ENCODE peak calls at places on chromosomes 4 and X, in ten cellular contexts. P is sigmoid colon, U is left lung, T is K562, Y is suprapubic skin, K is fibroblast of lung, W is tibial nerve, V is endodermal cell, A is left ventricle myocardium inferior, C is GM23338. H is an unnamed sample. For H3K4me1, the result is how much of the 10 kb centered on the place peaks cover.

GRCh38 chr4:138494931-138495330 is 252.8 kb upstream of the SLC7A11 start:
- DNase-seq in P (no peak), U (no peak), T (no peak), Y (no peak), K (peak), W (no peak), V (peak), A (no peak), C (peak), H (no peak)

GRCh38 chr4:48755287-48755686 is 24.8 kb downstream of the FRYL start:
- DNase-seq in P (no peak), U (no peak), T (no peak), Y (no peak), K (no peak), W (no peak), V (no peak), A (no peak), C (no peak), H (no peak)

GRCh38 chrX:154019061-154019621 is 561 bp downstream of the IRAK1 start:
- DNase-seq in P (no peak), U (no peak), T (peak), Y (no peak), K (no peak), W (no peak), V (no peak), A (no peak), C (peak), H (no peak)

GRCh38 chr4:173046818-173047217 is 121.8 kb upstream of the GALNT7 start:
- DNase-seq in P (no peak), U (no peak), T (no peak), Y (no peak), K (peak), W (no peak), V (no peak), A (no peak), C (no peak), H (no peak)

GRCh38 chr4:89894654-89895652 is at the start of gene MMRN1:
- DNase-seq in P (no peak), U (no peak), T (no peak), Y (no peak), K (no peak), W (no peak), V (peak), A (no peak), C (no peak), H (no peak)

GRCh38 chr4:147658501-147658900 is 25.5 kb downstream of the PRMT9 start:
- DNase-seq in P (no peak), U (no peak), T (no peak), Y (no peak), K (no peak), W (no peak), V (no peak), A (no peak), C (no peak), H (no peak)

GRCh38 chrX:72142931-72143709 is 11.4 kb upstream of the RTL5 start:
- DNase-seq in P (no peak), U (no peak), T (no peak), Y (no peak), K (no peak), W (no peak), V (no peak), A (no peak), C (no peak), H (no peak)

GRCh38 chrX:134551365-134552095 is 91.6 kb downstream of the HPRT1 start:
- DNase-seq in P (no peak), U (no peak), T (no peak), Y (no peak), K (peak), W (no peak), V (no peak), A (no peak), C (no peak), H (no peak)

GRCh38 chr4:96448315-96448872 is 608.5 kb downstream of the PDHA2 start:
- DNase-seq in P (no peak), U (no peak), T (no peak), Y (no peak), K (no peak), W (no peak), V (no peak), A (no peak), C (no peak), H (no peak)

GRCh38 chr4:49000806-49001205 is 14.7 kb downstream of the CWH43 start:
- DNase-seq in P (no peak), U (no peak), T (no peak), Y (no peak), K (no peak), W (no peak), V (no peak), A (no peak), C (no peak), H (no peak)

GRCh38 chr4:102799816-102800215 is 27.5 kb downstream of the UBE2D3 start:
- DNase-seq in P (no peak), U (no peak), T (no peak), Y (no peak), K (no peak), W (no peak), V (no peak), A (no peak), C (no peak), H (no peak)

GRCh38 chr4:76187152-76187551 is 26.5 kb downstream of the SCARB2 start:
- DNase-seq in P (no peak), U (no peak), T (no peak), Y (no peak), K (no peak), W (no peak), V (no peak), A (no peak), C (no peak), H (no peak)

GRCh38 chrX:23844502-23845138 is 61.6 kb downstream of the SAT1 start:
- DNase-seq in P (no peak), U (no peak), T (peak), Y (no peak), K (peak), W (peak), V (no peak), A (no peak), C (no peak), H (no peak)

GRCh38 chr4:82706349-82707000 is 92.1 kb downstream of the SCD5 start:
- DNase-seq in P (no peak), U (no peak), T (no peak), Y (no peak), K (peak), W (no peak), V (peak), A (no peak), C (no peak), H (no peak)

GRCh38 chr4:109708435-109708834 is 5.2 kb upstream of the CASP6 start:
- DNase-seq in P (no peak), U (no peak), T (no peak), Y (no peak), K (no peak), W (no peak), V (no peak), A (no peak), C (no peak), H (no peak)

GRCh38 chr4:145217339-145217738 is 37.0 kb upstream of the OTUD4 start:
- DNase-seq in P (no peak), U (no peak), T (no peak), Y (no peak), K (no peak), W (no peak), V (no peak), A (no peak), C (peak), H (no peak)

GRCh38 chr4:294732-295131 is 10.5 kb downstream of the ZNF732 start:
- DNase-seq in P (no peak), U (no peak), T (no peak), Y (no peak), K (no peak), W (no peak), V (no peak), A (no peak), C (no peak), H (no peak)

GRCh38 chrX:10828640-10829039 is 208.3 kb upstream of the MID1 start:
- DNase-seq in P (no peak), U (no peak), T (no peak), Y (no peak), K (no peak), W (no peak), V (no peak), A (no peak), C (no peak), H (no peak)

GRCh38 chr4:16967722-16968121 is 69.3 kb upstream of the LDB2 start:
- DNase-seq in P (peak), U (no peak), T (no peak), Y (peak), K (peak), W (peak), V (no peak), A (peak), C (no peak), H (no peak)

GRCh38 chr4:10183462-10183861 is 66.9 kb upstream of the WDR1 start:
- DNase-seq in P (no peak), U (no peak), T (no peak), Y (no peak), K (no peak), W (no peak), V (no peak), A (no peak), C (no peak), H (no peak)
- H3K4me1 ChIP-seq in P (under half), U (under half), T (half or more), Y (under half), K (under half), W (under half), V (under half), A (under half), C (under half), H (under half)

DNA sequence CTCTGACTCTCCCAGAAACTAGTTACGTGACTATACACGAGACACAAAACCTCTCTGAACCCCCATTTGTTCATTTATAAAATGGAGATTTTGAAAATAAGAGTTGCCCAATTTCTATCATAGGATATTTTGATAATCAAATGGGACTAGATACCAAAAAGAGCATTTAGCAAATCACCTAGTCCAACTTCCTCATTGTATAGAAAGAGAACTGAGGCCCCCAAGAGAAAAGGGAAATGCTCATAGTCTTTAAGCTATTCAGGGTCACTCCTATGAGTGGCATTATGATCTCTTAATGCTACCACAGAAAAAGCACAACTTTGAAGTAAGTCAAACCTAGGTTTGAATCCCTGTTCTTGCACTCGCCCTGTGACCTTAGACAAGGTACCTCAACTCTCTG is 62.7 kb downstream of the BMP15 start:
- DNase-seq in P (no peak), U (no peak), T (no peak), Y (no peak), K (no peak), W (no peak), V (no peak), A (no peak), C (no peak), H (no peak)
- H3K4me3 ChIP-seq in P (no peak), U (no peak), T (no peak), Y (no peak), K (no peak), W (no peak), V (no peak), A (no peak), C (no peak), H (no peak)

DNA sequence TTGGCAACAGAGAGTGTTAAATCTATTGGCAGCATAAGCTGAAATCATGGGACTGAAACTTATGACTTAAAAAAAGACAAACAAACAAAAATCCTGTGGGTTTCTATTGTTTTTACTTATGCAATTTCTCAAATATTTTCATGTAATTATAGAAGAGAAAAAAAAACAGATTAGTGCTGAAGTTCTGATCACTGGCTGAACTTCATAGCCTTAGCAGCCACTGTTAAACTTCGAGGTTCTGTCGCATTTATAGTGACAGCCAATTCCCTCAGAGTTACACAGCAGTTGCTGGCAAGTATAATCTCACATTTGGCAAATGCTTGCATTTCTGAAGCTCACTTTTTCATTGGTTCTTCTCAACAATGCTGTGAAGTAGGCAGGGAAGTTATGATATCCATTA is 748.9 kb upstream of the MAGEB2 start:
- DNase-seq in P (no peak), U (no peak), T (no peak), Y (no peak), K (peak), W (no peak), V (no peak), A (no peak), C (no peak), H (no peak)
- H3K4me1 ChIP-seq in P (under half), U (under half), T (under half), Y (under half), K (under half), W (under half), V (under half), A (under half), C (under half), H (under half)

DNA sequence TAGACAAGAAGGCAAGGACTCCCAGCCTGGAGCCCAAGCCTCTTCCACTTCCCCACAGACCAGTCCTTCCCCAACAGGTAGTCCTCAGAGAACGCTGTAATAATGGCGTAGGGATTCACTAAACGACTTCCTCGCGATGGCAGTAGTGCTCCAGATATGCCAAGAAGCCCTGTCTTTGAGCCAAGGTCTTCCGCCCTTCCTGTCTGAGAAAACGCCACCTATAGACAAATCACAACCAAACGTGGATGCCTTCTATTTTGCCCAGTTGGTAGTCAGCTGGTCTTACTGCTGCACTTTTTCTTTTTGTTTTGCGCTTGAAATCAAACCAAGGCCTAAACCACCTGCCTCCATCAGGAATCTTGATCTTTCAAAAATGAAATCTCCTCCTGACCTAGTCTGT is 203.3 kb downstream of the OR13H1 start:
- DNase-seq in P (peak), U (no peak), T (no peak), Y (peak), K (peak), W (no peak), V (no peak), A (no peak), C (no peak), H (no peak)
- H3K4me3 ChIP-seq in P (no peak), U (peak), T (no peak), Y (no peak), K (no peak), W (peak), V (no peak), A (peak), C (no peak), H (no peak)

GRCh38 chr4:113678651-113679050 is 82.9 kb downstream of the CAMK2D start:
- DNase-seq in P (no peak), U (no peak), T (no peak), Y (no peak), K (peak), W (no peak), V (no peak), A (no peak), C (no peak), H (no peak)
- H3K4me1 ChIP-seq in P (under half), U (under half), T (under half), Y (under half), K (under half), W (under half), V (under half), A (half or more), C (under half), H (under half)

DNA sequence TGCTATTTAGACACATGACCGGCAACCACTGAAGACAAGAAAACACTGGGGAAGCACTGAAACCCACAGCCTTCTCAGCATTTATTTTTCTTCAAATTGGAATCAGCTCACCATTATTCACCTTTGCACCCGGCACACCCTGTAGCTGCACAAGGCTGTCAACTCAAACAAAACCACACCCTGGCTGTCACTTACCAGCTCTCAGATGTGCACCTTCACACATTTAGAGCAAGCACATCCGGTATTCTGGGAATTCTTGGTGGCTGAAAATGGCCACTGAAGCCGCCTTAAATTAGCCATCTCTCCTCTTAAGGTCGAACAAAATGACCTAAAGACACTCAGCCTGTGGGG is 5.9 kb downstream of the ZFYVE28 start:
- DNase-seq in P (no peak), U (peak), T (peak), Y (no peak), K (no peak), W (no peak), V (no peak), A (no peak), C (no peak), H (no peak)
- H3K4me3 ChIP-seq in P (no peak), U (no peak), T (peak), Y (peak), K (peak), W (no peak), V (no peak), A (peak), C (peak), H (peak)

GRCh38 chr4:7893539-7893938 is 46.1 kb downstream of the AFAP1 start:
- DNase-seq in P (no peak), U (no peak), T (no peak), Y (no peak), K (peak), W (no peak), V (peak), A (no peak), C (no peak), H (no peak)
- H3K4me1 ChIP-seq in P (half or more), U (under half), T (under half), Y (under half), K (under half), W (under half), V (under half), A (under half), C (under half), H (under half)

DNA sequence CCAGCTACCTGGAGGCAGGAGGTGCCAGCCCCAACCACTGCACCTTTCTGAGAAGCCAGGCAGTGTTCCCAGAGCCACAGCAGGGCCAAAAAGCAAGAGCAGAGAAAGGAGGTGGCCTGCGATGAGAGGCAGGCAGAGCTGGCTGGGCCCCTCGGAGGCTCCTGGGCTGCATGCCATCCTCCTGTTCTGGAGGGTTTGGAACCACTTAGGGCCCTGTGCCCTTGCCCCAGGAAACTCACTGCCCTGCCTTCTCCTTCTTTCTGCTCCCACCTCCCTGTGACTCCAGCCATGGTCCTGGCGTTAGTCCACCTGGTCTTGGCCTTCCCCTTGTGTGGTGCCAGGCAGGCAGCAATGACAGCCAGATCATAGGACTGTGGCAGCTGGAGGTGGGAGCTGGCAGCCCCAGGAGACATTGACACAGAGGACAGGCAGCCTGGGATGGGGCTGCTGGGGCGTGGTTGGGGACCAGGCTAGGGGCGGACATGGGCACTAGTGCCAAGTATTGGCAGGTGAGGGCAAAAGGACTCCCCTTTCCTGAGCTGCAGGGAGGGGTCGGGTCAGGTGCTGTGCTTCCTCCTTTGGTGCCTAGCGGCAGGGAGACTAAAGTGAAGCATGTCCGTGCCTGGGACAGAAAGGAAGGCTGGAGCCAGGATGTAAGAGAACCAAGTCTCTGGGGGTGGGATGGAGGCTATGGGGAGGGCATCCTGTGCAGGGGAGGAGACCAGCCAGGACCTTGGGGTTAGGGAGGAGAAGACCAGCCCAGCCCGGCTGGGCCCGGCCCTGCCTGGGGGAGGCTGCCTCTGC is 1.4 kb downstream of the APLN start:
- DNase-seq in P (no peak), U (no peak), T (no peak), Y (no peak), K (no peak), W (no peak), V (no peak), A (peak), C (no peak), H (no peak)
- H3K4me3 ChIP-seq in P (no peak), U (no peak), T (no peak), Y (peak), K (no peak), W (no peak), V (no peak), A (peak), C (peak), H (no peak)

DNA sequence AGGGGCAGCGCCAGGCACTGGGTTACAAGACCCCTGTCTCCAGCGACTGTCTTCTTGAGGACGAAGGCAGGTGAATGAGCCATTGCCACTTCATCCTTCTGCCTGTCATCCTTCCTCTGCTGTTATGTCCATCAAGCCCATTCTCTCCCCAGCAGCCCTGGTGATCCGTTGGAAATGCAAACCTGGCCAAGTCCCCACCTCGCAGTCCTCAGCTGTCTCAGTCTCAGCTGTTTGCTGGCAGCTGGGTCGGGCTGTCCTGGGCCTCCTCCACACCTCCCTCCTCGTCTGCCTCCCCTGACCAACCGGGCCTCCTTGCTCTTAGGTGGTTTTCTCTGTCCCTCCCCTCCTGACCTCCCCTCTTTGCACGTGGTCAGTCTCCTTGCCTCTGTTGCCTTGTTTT is 38.0 kb downstream of the PTTG2 start:
- DNase-seq in P (no peak), U (no peak), T (no peak), Y (no peak), K (no peak), W (no peak), V (peak), A (no peak), C (no peak), H (no peak)
- H3K4me1 ChIP-seq in P (half or more), U (under half), T (under half), Y (under half), K (under half), W (under half), V (under half), A (half or more), C (under half), H (under half)

DNA sequence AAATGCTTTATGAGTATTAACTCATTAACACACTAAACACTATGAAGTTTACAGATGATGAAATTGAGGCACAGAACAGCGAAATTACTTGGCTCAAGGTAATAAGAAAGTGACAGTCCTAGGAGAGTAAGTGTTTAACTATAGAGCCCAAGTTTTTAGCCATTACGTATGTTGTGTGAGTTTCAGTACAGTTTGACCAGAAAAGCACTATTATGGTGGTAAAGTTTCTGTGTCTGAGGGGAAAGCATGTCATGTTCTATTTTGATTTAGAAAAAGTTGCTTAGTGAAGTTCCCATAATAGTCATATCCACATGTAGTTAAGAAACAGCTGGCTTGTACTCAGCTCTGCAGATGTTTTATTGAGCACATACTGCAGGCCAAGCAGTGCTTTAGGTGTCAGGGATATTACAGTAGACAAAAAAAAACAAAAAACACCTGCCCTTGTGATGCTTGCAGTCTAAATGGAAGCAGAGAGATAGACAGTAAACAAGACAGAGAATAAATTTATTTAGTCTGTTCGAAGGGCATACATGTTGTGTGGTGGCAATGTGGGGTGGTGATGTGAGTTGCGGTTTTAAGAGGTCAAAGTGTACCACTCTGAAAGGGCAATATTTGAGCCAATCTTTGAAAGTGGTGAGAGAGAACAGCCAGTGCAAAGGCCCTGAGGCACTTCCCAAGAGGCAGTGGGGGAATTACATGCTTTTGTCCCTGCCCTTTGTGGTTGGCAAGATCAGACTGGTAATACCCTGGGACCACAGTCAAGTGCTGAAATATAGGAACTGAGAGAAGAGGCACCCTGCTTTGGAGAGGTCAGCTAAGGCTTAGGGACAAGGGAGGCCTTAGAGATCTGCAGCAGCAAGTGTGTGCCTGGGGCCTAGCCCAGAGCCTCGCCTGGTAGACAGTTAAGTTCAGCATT is 6.2 kb downstream of the TMEM131L start:
- DNase-seq in P (no peak), U (no peak), T (no peak), Y (no peak), K (no peak), W (no peak), V (no peak), A (no peak), C (no peak), H (no peak)
- H3K4me3 ChIP-seq in P (no peak), U (no peak), T (no peak), Y (no peak), K (no peak), W (no peak), V (no peak), A (no peak), C (no peak), H (no peak)